ENCODE peak calls at places on chromosomes 11 and 22, in eight cellular contexts. Z is fibroblast of lung; O is activated CD8-positive, alpha-beta memory T cell treated with anti-CD3 and anti-CD28 coated beads for 4 hours; B is caudate nucleus; H is ovary; A is germinal center; D is Right ventricle myocardium superior; N is skeletal muscle cell. X is an unnamed sample.

GRCh38 chr22:30864441-30865420 is 103.8 kb downstream of the MORC2 start:
- DNase-seq in Z (no peak), N (no peak), D (no peak), A (peak; percentile 1), B (no peak), O (no peak), H (no peak), X (peak; percentile 29)

GRCh38 chr11:125588505-125588904 is 4.1 kb upstream of the STT3A start:
- DNase-seq in A (no peak), N (no peak), H (no peak), Z (peak; percentile 40), D (no peak), O (no peak), B (no peak), X (no peak)

GRCh38 chr11:70462818-70463477 is 64.6 kb downstream of the CTTN start:
- DNase-seq in A (no peak), O (no peak), D (no peak), B (no peak), H (no peak), N (no peak), Z (no peak), X (peak; percentile 44)

GRCh38 chr11:86803136-86803535 is 2.8 kb downstream of the PRSS23 start:
- DNase-seq in Z (no peak), N (no peak), A (no peak), H (no peak), B (no peak), D (no peak), O (no peak), X (no peak)

GRCh38 chr22:24486501-24486921 is 8.6 kb upstream of the UPB1 start:
- DNase-seq in Z (peak; percentile 97), A (no peak), N (peak; percentile 53), D (no peak), B (no peak), H (no peak), O (no peak), X (no peak)

GRCh38 chr11:17513853-17514252 is 30.4 kb downstream of the USH1C start:
- DNase-seq in A (no peak), D (no peak), H (no peak), N (no peak), B (no peak), Z (no peak), O (no peak), X (no peak)

GRCh38 chr11:74397531-74398243 is 546 bp downstream of the PGM2L1 start:
- DNase-seq in O (no peak), B (no peak), N (no peak), D (peak; percentile 67), H (no peak), A (peak; percentile 60), Z (peak; percentile 52), X (peak; percentile 57)

GRCh38 chr11:103055174-103055890 is 36.6 kb downstream of the DCUN1D5 start:
- DNase-seq in Z (peak; percentile 41), H (no peak), O (no peak), N (no peak), B (no peak), A (peak; percentile 5), D (no peak), X (no peak)

GRCh38 chr22:48089601-48090331 is 1327.3 kb downstream of the TBC1D22A start:
- DNase-seq in Z (peak; percentile 1), A (no peak), O (no peak), D (peak; percentile 61), B (no peak), H (peak; percentile 37), N (no peak), X (peak; percentile 81)

GRCh38 chr11:46277313-46277622 is 194 bp upstream of the CREB3L1 start:
- DNase-seq in N (no peak), B (no peak), O (no peak), Z (peak; percentile 61), A (no peak), H (peak; percentile 62), D (no peak), X (no peak)

GRCh38 chr11:130582994-130583393 is 134.5 kb downstream of the ADAMTS15 start:
- DNase-seq in B (no peak), N (no peak), O (no peak), Z (no peak), A (no peak), D (no peak), H (no peak), X (no peak)

GRCh38 chr11:133809525-133810178 is 35.7 kb downstream of the SPATA19 start:
- DNase-seq in A (no peak), Z (peak; percentile 1), B (no peak), H (no peak), O (no peak), D (no peak), N (no peak), X (no peak)

GRCh38 chr11:16818284-16818683 is 79.8 kb downstream of the C11orf58 start:
- DNase-seq in N (no peak), A (no peak), O (no peak), D (no peak), H (no peak), Z (peak; percentile 27), B (no peak), X (no peak)